ENCODE peak calls at places on chromosomes 12 and 14, in ten cellular contexts. H is transverse colon, F is mesendoderm, J is IMR-90, U is hepatocyte, A is tibial artery, S is SJSA1, R is psoas muscle, X is mammary epithelial cell, D is RWPE2. K is an unnamed sample. For H3K4me1, the result is how much of the 10 kb centered on the place peaks cover.

GRCh38 chr14:50092006-50092555 is 24.3 kb downstream of the VCPKMT start:
- DNase-seq in H (no peak), F (no peak), J (no peak), U (no peak), A (no peak), S (no peak), R (no peak), X (no peak), D (no peak), K (peak)

GRCh38 chr12:30755395-30755762 is 628 bp upstream of the CAPRIN2 start:
- DNase-seq in H (no peak), F (no peak), J (no peak), U (no peak), A (no peak), S (no peak), R (no peak), X (peak), D (no peak), K (no peak)

GRCh38 chr12:94042321-94042720 is 106.1 kb upstream of the PLXNC1 start:
- DNase-seq in H (no peak), F (peak), J (no peak), U (no peak), A (no peak), S (no peak), R (no peak), X (no peak), D (no peak), K (no peak)

GRCh38 chr12:112190626-112191025 is 65.3 kb downstream of the TRAFD1 start:
- DNase-seq in H (peak), F (no peak), J (no peak), U (no peak), A (no peak), S (no peak), R (no peak), X (peak), D (peak), K (no peak)

GRCh38 chr12:89075890-89076591 is 276.3 kb downstream of the DUSP6 start:
- DNase-seq in H (no peak), F (no peak), J (peak), U (no peak), A (no peak), S (no peak), R (no peak), X (no peak), D (no peak), K (no peak)

GRCh38 chr12:3315201-3315661 is 175.8 kb upstream of the PRMT8 start:
- DNase-seq in H (peak), F (no peak), J (peak), U (no peak), A (no peak), S (no peak), R (peak), X (peak), D (no peak), K (peak)

GRCh38 chr14:67332468-67332867 is 27.1 kb downstream of the ATP6V1D start:
- DNase-seq in H (no peak), F (peak), J (peak), U (no peak), A (no peak), S (no peak), R (no peak), X (peak), D (no peak), K (no peak)

GRCh38 chr12:55072093-55072492 is 52.3 kb downstream of the NEUROD4 start:
- DNase-seq in H (peak), F (peak), J (no peak), U (peak), A (no peak), S (no peak), R (peak), X (peak), D (no peak), K (peak)

GRCh38 chr12:100566887-100567637 is 6.4 kb upstream of the GAS2L3 start:
- DNase-seq in H (no peak), F (no peak), J (peak), U (no peak), A (no peak), S (no peak), R (no peak), X (peak), D (no peak), K (no peak)

GRCh38 chr12:6229823-6230222 is 29.6 kb downstream of the CD9 start:
- DNase-seq in H (peak), F (no peak), J (peak), U (peak), A (peak), S (peak), R (peak), X (peak), D (no peak), K (no peak)

GRCh38 chr12:116171549-116171948 is 105.9 kb downstream of the MED13L start:
- DNase-seq in H (no peak), F (no peak), J (peak), U (no peak), A (no peak), S (no peak), R (no peak), X (peak), D (no peak), K (no peak)

GRCh38 chr14:25349269-25349668 is 299.3 kb upstream of the STXBP6 start:
- DNase-seq in H (no peak), F (no peak), J (no peak), U (no peak), A (no peak), S (no peak), R (no peak), X (no peak), D (no peak), K (no peak)

GRCh38 chr14:60722163-60722835 is 1.9 kb downstream of the SIX4 start:
- DNase-seq in H (peak), F (peak), J (peak), U (peak), A (peak), S (peak), R (peak), X (peak), D (peak), K (peak)

GRCh38 chr14:74569387-74569786 is 42.6 kb downstream of the LTBP2 start:
- DNase-seq in H (no peak), F (no peak), J (no peak), U (no peak), A (no peak), S (no peak), R (peak), X (no peak), D (no peak), K (no peak)

GRCh38 chr14:61643546-61643945 is 51.8 kb upstream of the HIF1A start:
- DNase-seq in H (no peak), F (no peak), J (peak), U (no peak), A (no peak), S (no peak), R (no peak), X (no peak), D (no peak), K (no peak)

GRCh38 chr14:59997496-59997895 is 77.6 kb downstream of the LRRC9 start:
- DNase-seq in H (no peak), F (no peak), J (no peak), U (no peak), A (no peak), S (no peak), R (no peak), X (no peak), D (no peak), K (peak)

GRCh38 chr14:92400579-92401444 is 77.8 kb downstream of the SLC24A4 start:
- DNase-seq in H (no peak), F (peak), J (peak), U (no peak), A (no peak), S (no peak), R (no peak), X (no peak), D (no peak), K (peak)

GRCh38 chr12:76113800-76114757 is 29.6 kb upstream of the NAP1L1 start:
- DNase-seq in H (no peak), F (peak), J (peak), U (no peak), A (no peak), S (no peak), R (no peak), X (no peak), D (no peak), K (peak)

GRCh38 chr12:123655420-123655819 is 15.5 kb upstream of the TCTN2 start:
- DNase-seq in H (peak), F (no peak), J (no peak), U (no peak), A (no peak), S (no peak), R (no peak), X (no peak), D (no peak), K (no peak)

GRCh38 chr14:20811994-20812393 is 9.3 kb upstream of the RNASE1 start:
- DNase-seq in H (peak), F (no peak), J (no peak), U (peak), A (no peak), S (no peak), R (no peak), X (no peak), D (no peak), K (no peak)

GRCh38 chr14:105884808-105885281 is 358.5 kb downstream of the TMEM121 start:
- DNase-seq in H (no peak), F (no peak), J (no peak), U (no peak), A (peak), S (peak), R (peak), X (no peak), D (peak), K (no peak)

GRCh38 chr12:31234955-31235867 is 90.7 kb downstream of the SINHCAF start:
- DNase-seq in H (peak), F (peak), J (peak), U (peak), A (no peak), S (peak), R (peak), X (peak), D (no peak), K (no peak)

GRCh38 chr12:109764123-109764522 is 50.5 kb downstream of the FAM222A start:
- DNase-seq in H (no peak), F (peak), J (no peak), U (no peak), A (no peak), S (no peak), R (no peak), X (no peak), D (no peak), K (no peak)

GRCh38 chr12:91763654-91764439 is 381.8 kb downstream of the BTG1 start:
- DNase-seq in H (no peak), F (no peak), J (no peak), U (no peak), A (no peak), S (no peak), R (no peak), X (no peak), D (no peak), K (no peak)

GRCh38 chr12:27975222-27976136 is 2.9 kb upstream of the PTHLH start:
- DNase-seq in H (no peak), F (peak), J (peak), U (peak), A (no peak), S (peak), R (no peak), X (no peak), D (peak), K (peak)

GRCh38 chr14:77909911-77910310 is 110.0 kb downstream of the ADCK1 start:
- DNase-seq in H (no peak), F (no peak), J (no peak), U (no peak), A (peak), S (no peak), R (no peak), X (no peak), D (no peak), K (no peak)

GRCh38 chr12:56298828-56299227 is 1.3 kb downstream of the CS start:
- DNase-seq in H (no peak), F (no peak), J (no peak), U (no peak), A (no peak), S (no peak), R (no peak), X (no peak), D (no peak), K (no peak)

GRCh38 chr12:56299308-56299852 is 750 bp downstream of the CS start:
- DNase-seq in H (peak), F (peak), J (peak), U (peak), A (no peak), S (no peak), R (no peak), X (peak), D (no peak), K (peak)

GRCh38 chr12:56299853-56300643 is at the start of gene CS:
- DNase-seq in H (peak), F (peak), J (peak), U (peak), A (peak), S (peak), R (peak), X (peak), D (peak), K (peak)

GRCh38 chr12:56296207-56296785 is 3.8 kb downstream of the CS start:
- DNase-seq in H (no peak), F (no peak), J (no peak), U (no peak), A (no peak), S (no peak), R (no peak), X (no peak), D (no peak), K (no peak)

DNA sequence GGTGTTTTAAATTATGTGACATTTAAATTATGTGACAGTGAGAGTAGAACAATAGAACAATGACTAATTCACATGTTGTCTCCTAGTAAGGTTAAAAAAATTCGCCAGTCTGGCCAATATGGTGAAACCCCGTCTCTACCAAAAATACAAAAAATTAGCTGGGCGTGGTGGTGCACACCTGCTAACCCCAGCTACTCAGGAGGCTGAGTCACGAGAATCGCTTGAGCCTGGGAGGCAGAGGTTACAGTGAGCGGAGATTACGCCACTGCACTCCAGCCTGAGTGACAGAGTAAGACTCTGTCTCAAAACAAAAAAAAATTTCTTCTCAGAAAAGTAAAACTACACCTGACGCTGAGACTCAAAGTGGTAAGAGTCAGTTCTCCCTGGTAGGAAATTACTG is 2.7 kb downstream of the CS start:
- DNase-seq in H (no peak), F (no peak), J (no peak), U (no peak), A (no peak), S (no peak), R (no peak), X (no peak), D (no peak), K (peak)
- H3K27ac ChIP-seq in H (no peak), F (no peak), J (no peak), U (no peak), A (no peak), S (no peak), R (peak), X (no peak), D (no peak), K (no peak)

GRCh38 chr12:57454566-57455373 is at the start of gene INHBE:
- DNase-seq in H (no peak), F (peak), J (peak), U (peak), A (no peak), S (peak), R (peak), X (no peak), D (no peak), K (no peak)

GRCh38 chr12:57451233-57451778 is 3.8 kb upstream of the INHBE start:
- DNase-seq in H (no peak), F (no peak), J (peak), U (peak), A (no peak), S (no peak), R (no peak), X (no peak), D (no peak), K (no peak)

GRCh38 chr12:57452181-57452936 is 2.7 kb upstream of the INHBE start:
- DNase-seq in H (no peak), F (peak), J (peak), U (peak), A (peak), S (no peak), R (peak), X (no peak), D (no peak), K (peak)

GRCh38 chr12:57454213-57454565 is 918 bp upstream of the INHBE start:
- DNase-seq in H (no peak), F (no peak), J (no peak), U (no peak), A (no peak), S (peak), R (no peak), X (no peak), D (no peak), K (no peak)

DNA sequence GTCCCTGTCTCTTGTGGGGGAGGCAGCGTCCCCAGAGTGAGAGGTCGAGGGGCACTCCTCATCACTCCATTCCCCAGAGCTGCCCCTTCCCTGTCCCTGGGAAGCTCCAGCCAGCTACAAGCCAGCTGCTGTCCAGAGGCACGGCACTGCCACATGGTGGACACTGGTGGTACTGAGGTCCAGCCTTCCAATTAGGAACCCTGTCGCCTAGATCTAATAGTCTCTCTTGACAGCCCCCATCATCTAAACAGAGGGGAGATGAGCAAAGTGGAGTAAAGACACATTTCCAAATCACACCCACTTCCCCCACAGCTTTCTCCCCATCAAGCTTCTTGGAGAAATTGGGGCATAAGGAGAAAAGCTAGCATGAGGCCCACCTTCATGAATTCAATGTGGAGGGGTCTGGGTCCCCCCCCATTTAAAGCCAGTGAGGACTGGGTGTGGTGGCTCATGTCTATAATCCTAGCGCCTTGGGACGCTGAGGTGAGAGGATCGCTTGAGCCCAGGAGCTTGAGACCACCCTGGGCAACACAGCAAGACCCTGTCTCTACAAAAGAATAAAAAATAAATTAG is 2.1 kb upstream of the INHBE start:
- DNase-seq in H (peak), F (peak), J (peak), U (peak), A (peak), S (no peak), R (peak), X (peak), D (no peak), K (peak)
- H3K4me1 ChIP-seq in H (under half), F (under half), J (under half), U (under half), A (under half), S (under half), R (under half), X (under half), D (under half), K (under half)

DNA sequence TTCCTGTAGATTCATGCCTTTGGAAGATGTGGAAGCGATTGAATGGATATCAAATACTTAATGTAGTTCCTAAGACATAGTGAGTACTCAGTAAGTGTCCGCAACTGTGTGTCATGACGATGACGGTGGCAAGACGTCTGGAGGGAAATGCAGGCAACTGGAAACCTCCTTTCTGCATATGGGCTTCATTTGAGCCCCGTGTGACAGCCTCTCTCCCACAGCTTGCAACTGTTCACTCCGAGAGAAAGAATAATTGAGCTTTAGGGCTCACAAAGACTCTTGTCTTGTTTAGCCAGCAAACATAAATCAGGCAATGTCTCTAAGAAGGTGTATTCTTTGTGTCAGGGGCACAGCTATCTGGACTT is 7.0 kb downstream of the CFAP251 start:
- DNase-seq in H (no peak), F (no peak), J (peak), U (no peak), A (no peak), S (no peak), R (no peak), X (no peak), D (no peak), K (peak)
- H3K27ac ChIP-seq in H (peak), F (no peak), J (peak), U (peak), A (peak), S (peak), R (peak), X (peak), D (peak), K (no peak)

GRCh38 chr14:72663956-72664650 is 229.8 kb downstream of the DPF3 start:
- DNase-seq in H (no peak), F (no peak), J (no peak), U (no peak), A (no peak), S (no peak), R (no peak), X (no peak), D (no peak), K (no peak)

GRCh38 chr14:72664651-72665050 is 229.2 kb downstream of the DPF3 start:
- DNase-seq in H (no peak), F (no peak), J (no peak), U (no peak), A (no peak), S (no peak), R (no peak), X (no peak), D (no peak), K (peak)

GRCh38 chr14:72665259-72665658 is 228.6 kb downstream of the DPF3 start:
- DNase-seq in H (no peak), F (no peak), J (peak), U (peak), A (no peak), S (peak), R (no peak), X (peak), D (no peak), K (peak)

GRCh38 chr14:72663076-72663487 is 230.8 kb downstream of the DPF3 start:
- DNase-seq in H (no peak), F (no peak), J (peak), U (no peak), A (no peak), S (no peak), R (no peak), X (no peak), D (no peak), K (no peak)

GRCh38 chr14:72662213-72662612 is 231.7 kb downstream of the DPF3 start:
- DNase-seq in H (no peak), F (no peak), J (no peak), U (no peak), A (no peak), S (no peak), R (no peak), X (no peak), D (no peak), K (no peak)
- H3K4me1 ChIP-seq in H (under half), F (under half), J (under half), U (under half), A (under half), S (under half), R (under half), X (under half), D (under half), K (under half)